ENCODE peak calls at places on chromosome 5, in eight cellular contexts. H is GM12891, T is endothelial cell of umbilical vein, U is H1, B is stomach, E is transverse colon, S is prostate gland, R is breast epithelium. P is an unnamed sample.

GRCh38 chr5:88761939-88762338 is 121.0 kb downstream of the MEF2C start:
- DNase-seq in H (no peak), T (no peak), U (no peak), B (no peak), E (no peak), S (no peak), R (no peak), P (no peak)

GRCh38 chr5:102511666-102512065 is 12.9 kb upstream of the SLCO6A1 start:
- DNase-seq in H (no peak), T (peak), U (no peak), B (no peak), E (no peak), S (no peak), R (no peak), P (no peak)

GRCh38 chr5:86570427-86571083 is 47.2 kb upstream of the COX7C start:
- DNase-seq in H (no peak), T (no peak), U (no peak), B (no peak), E (no peak), S (no peak), R (no peak), P (no peak)

GRCh38 chr5:157108961-157109360 is at the start of gene HAVCR2:
- DNase-seq in H (peak), T (no peak), U (no peak), B (peak), E (peak), S (peak), R (no peak), P (no peak)

GRCh38 chr5:145629047-145629446 is 206.1 kb downstream of the PRELID2 start:
- DNase-seq in H (no peak), T (no peak), U (no peak), B (no peak), E (no peak), S (no peak), R (no peak), P (no peak)

GRCh38 chr5:8057764-8058163 is 188.8 kb downstream of the MTRR start:
- DNase-seq in H (no peak), T (no peak), U (no peak), B (no peak), E (no peak), S (no peak), R (no peak), P (no peak)

GRCh38 chr5:37214550-37214949 is 34.6 kb downstream of the CPLANE1 start:
- DNase-seq in H (no peak), T (no peak), U (no peak), B (no peak), E (no peak), S (no peak), R (no peak), P (no peak)

GRCh38 chr5:62538017-62538942 is 40.3 kb upstream of the LRRC70 start:
- DNase-seq in H (no peak), T (peak), U (no peak), B (no peak), E (no peak), S (no peak), R (no peak), P (no peak)

GRCh38 chr5:78574157-78574673 is 74.4 kb downstream of the LHFPL2 start:
- DNase-seq in H (no peak), T (no peak), U (no peak), B (no peak), E (peak), S (no peak), R (no peak), P (no peak)

GRCh38 chr5:20360243-20360642 is 372.2 kb upstream of the CDH18 start:
- DNase-seq in H (no peak), T (no peak), U (no peak), B (no peak), E (no peak), S (no peak), R (no peak), P (no peak)

GRCh38 chr5:95600557-95600956 is 19.3 kb upstream of the GPR150 start:
- DNase-seq in H (no peak), T (no peak), U (no peak), B (no peak), E (no peak), S (no peak), R (no peak), P (no peak)

GRCh38 chr5:139655727-139656271 is 7.7 kb downstream of the CXXC5 start:
- DNase-seq in H (no peak), T (no peak), U (no peak), B (peak), E (no peak), S (peak), R (no peak), P (no peak)

GRCh38 chr5:173642895-173643481 is 26.5 kb upstream of the BOD1 start:
- DNase-seq in H (no peak), T (no peak), U (no peak), B (no peak), E (no peak), S (no peak), R (no peak), P (no peak)

GRCh38 chr5:154570572-154571324 is 92.7 kb upstream of the HAND1 start:
- DNase-seq in H (no peak), T (no peak), U (no peak), B (no peak), E (no peak), S (no peak), R (no peak), P (no peak)

GRCh38 chr5:142872795-142873194 is 102.6 kb downstream of the ARHGAP26 start:
- DNase-seq in H (no peak), T (peak), U (no peak), B (peak), E (peak), S (no peak), R (no peak), P (peak)

GRCh38 chr5:138330813-138331448 is 673 bp downstream of the CDC25C start:
- DNase-seq in H (no peak), T (no peak), U (no peak), B (no peak), E (no peak), S (no peak), R (no peak), P (no peak)

GRCh38 chr5:141001854-141002666 is 35.8 kb downstream of the PCDHAC2 start:
- DNase-seq in H (no peak), T (peak), U (peak), B (peak), E (peak), S (no peak), R (no peak), P (peak)

GRCh38 chr5:143054480-143054941 is 284.3 kb downstream of the ARHGAP26 start:
- DNase-seq in H (no peak), T (peak), U (no peak), B (no peak), E (peak), S (no peak), R (no peak), P (no peak)

GRCh38 chr5:59091965-59092364 is 509.1 kb downstream of the RAB3C start:
- DNase-seq in H (no peak), T (no peak), U (no peak), B (no peak), E (no peak), S (no peak), R (no peak), P (no peak)

GRCh38 chr5:95712347-95712958 is 18.7 kb upstream of the RHOBTB3 start:
- DNase-seq in H (no peak), T (peak), U (no peak), B (no peak), E (no peak), S (no peak), R (no peak), P (peak)

GRCh38 chr5:6861667-6862066 is 148.4 kb downstream of the TENT4A start:
- DNase-seq in H (no peak), T (no peak), U (no peak), B (no peak), E (no peak), S (no peak), R (no peak), P (no peak)

GRCh38 chr5:74684900-74685851 is at the start of gene HEXB:
- DNase-seq in H (peak), T (peak), U (peak), B (peak), E (peak), S (peak), R (peak), P (peak)
- TF ChIP-seq POLR2A in H (peak), T (peak), U (peak), B (no peak), E (peak), S (peak), R (peak), P (no peak)

DNA sequence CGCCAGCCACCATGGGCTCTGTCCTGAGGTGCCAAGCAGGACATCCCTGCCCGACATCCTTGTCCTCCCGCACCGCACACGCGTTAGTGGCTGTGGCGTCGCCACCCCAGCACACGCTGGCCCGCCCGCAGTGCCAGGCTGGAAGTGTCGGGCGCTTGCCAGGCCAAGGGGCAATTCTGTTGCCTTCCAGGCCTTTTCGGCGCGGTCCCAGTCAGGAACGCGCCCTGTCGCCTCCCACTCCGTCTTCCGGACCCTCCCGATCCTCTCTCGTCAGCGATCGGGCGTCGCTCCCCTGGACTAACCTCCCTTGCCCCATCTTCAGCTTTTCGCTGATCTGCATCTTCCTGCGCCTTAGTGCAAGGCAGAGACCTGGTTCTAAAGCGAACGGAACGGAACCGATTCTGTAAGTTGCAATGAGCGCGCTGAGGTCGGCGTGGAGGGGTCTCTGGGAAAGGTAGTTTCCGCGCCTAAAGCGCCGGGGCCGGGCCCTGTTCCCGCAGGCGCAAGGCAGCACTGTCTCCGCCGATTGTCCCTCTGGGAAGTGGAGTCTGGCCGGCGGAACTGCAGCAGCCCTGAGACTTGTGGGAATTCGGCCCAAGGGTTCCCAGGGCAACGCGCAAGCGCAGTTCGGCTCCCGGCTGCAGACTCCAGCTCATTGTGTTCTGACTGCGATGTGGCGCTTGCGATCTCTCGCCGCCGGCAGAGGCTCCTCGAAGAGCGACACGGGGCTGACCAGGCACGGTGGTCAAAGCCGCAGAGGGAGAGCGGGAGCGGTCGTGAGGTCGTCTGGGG is at the start of gene ZNF454:
- DNase-seq in H (no peak), T (peak), U (peak), B (peak), E (peak), S (peak), R (peak), P (no peak)
- TF ChIP-seq POLR2AphosphoS5 in H (no peak), T (no peak), U (no peak), B (peak), E (peak), S (peak), R (no peak), P (no peak)

GRCh38 chr5:90657788-90658187 is 99.2 kb downstream of the ADGRV1 start:
- DNase-seq in H (no peak), T (no peak), U (no peak), B (no peak), E (no peak), S (no peak), R (no peak), P (no peak)
- TF ChIP-seq POLR2A in H (no peak), T (no peak), U (no peak), B (no peak), E (no peak), S (no peak), R (no peak), P (no peak)

GRCh38 chr5:34571380-34572041 is 84.6 kb upstream of the RAI14 start:
- DNase-seq in H (no peak), T (peak), U (no peak), B (no peak), E (no peak), S (no peak), R (peak), P (no peak)
- TF ChIP-seq POLR2AphosphoS5 in H (no peak), T (no peak), U (no peak), B (no peak), E (no peak), S (no peak), R (no peak), P (no peak)

DNA sequence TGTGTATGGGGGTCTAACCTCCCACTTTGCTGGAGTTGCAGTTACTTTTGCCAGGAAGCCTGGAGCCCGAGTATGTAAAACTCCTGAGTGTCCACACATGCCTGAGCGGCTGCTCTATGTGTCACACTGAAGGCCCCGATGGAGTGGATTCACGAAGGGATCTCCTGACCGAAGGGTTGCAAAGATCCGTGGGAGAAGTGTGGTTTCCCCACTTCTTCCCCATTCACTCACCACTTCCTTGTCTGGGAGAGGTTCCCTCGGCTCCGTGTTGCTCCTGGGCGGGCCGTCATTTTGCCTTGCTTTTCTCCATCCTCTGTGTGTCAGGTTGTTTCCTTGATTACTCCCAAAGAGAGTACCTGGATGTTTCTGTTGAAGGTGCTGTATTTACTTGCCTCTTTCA is 16.2 kb upstream of the IL3 start:
- DNase-seq in H (no peak), T (no peak), U (no peak), B (peak), E (no peak), S (peak), R (no peak), P (no peak)
- TF ChIP-seq POLR2A in H (no peak), T (no peak), U (no peak), B (no peak), E (no peak), S (no peak), R (no peak), P (no peak)

GRCh38 chr5:115372121-115372520 is 75.7 kb upstream of the CCDC112 start:
- DNase-seq in H (no peak), T (no peak), U (no peak), B (no peak), E (no peak), S (no peak), R (no peak), P (no peak)

GRCh38 chr5:115369430-115370144 is 73.1 kb upstream of the CCDC112 start:
- DNase-seq in H (no peak), T (no peak), U (no peak), B (no peak), E (no peak), S (no peak), R (no peak), P (no peak)

GRCh38 chr5:115363879-115364278 is 67.4 kb upstream of the CCDC112 start:
- DNase-seq in H (no peak), T (no peak), U (no peak), B (no peak), E (no peak), S (no peak), R (no peak), P (no peak)

DNA sequence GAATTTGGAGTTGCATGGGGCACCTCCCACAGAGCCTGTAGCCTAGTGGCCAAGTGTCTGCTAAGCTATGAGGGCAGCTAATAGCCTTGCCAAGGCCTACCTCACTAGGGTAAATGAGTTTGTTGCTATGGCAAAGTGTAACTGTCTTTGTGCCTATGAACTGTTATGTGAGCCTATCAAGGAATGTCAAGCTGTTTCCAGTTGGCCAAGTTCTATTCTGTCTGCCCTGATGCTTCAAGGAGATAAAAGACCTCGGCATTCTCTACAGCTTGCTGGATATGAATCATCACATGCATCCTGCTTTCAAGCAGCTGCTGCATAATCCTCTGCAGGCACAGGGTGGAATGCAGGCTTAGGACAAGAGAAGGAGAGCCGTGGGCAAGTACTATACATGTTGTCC is 69.8 kb upstream of the CCDC112 start:
- DNase-seq in H (no peak), T (peak), U (no peak), B (no peak), E (no peak), S (no peak), R (no peak), P (no peak)
- TF ChIP-seq POLR2AphosphoS5 in H (no peak), T (peak), U (no peak), B (no peak), E (no peak), S (no peak), R (no peak), P (no peak)

P was measured in HCT116.